ENCODE peak calls at places on chromosome 16, in eight cellular contexts. P is adrenal gland, K is AG04450, F is progenitor cell of endocrine pancreas, U is lower lobe of right lung, M is OCI-LY7, L is RWPE1, B is transverse colon. A is an unnamed sample.

GRCh38 chr16:68257251-68257905 is 6.9 kb upstream of the SLC7A6 start:
- DNase-seq in P (peak), K (no peak), F (no peak), U (no peak), M (peak), L (no peak), B (peak), A (no peak)

GRCh38 chr16:47958726-47959125 is 197.1 kb downstream of the ABCC12 start:
- DNase-seq in P (no peak), K (no peak), F (no peak), U (no peak), M (no peak), L (no peak), B (no peak), A (no peak)

GRCh38 chr16:11253995-11254912 is 1.8 kb downstream of the SOCS1 start:
- DNase-seq in P (no peak), K (no peak), F (no peak), U (no peak), M (peak), L (no peak), B (no peak), A (no peak)

GRCh38 chr16:49000594-49000993 is 281.0 kb downstream of the CBLN1 start:
- DNase-seq in P (no peak), K (no peak), F (no peak), U (no peak), M (peak), L (peak), B (no peak), A (peak)

GRCh38 chr16:83305092-83305491 is 502.7 kb upstream of the HSBP1 start:
- DNase-seq in P (no peak), K (peak), F (no peak), U (no peak), M (no peak), L (peak), B (no peak), A (peak)

GRCh38 chr16:79601092-79601977 is 798 bp upstream of the MAF start:
- DNase-seq in P (peak), K (no peak), F (peak), U (peak), M (no peak), L (peak), B (peak), A (peak)

GRCh38 chr16:5502467-5502869 is 404.9 kb upstream of the EEF2KMT start:
- DNase-seq in P (no peak), K (no peak), F (peak), U (no peak), M (peak), L (no peak), B (peak), A (no peak)

GRCh38 chr16:49503242-49504022 is 129.8 kb downstream of the C16orf78 start:
- DNase-seq in P (peak), K (no peak), F (no peak), U (no peak), M (no peak), L (no peak), B (peak), A (no peak)

GRCh38 chr16:88983157-88983556 is 6.2 kb upstream of the CBFA2T3 start:
- DNase-seq in P (no peak), K (no peak), F (no peak), U (no peak), M (no peak), L (no peak), B (no peak), A (no peak)

GRCh38 chr16:17469011-17469741 is 1.6 kb downstream of the XYLT1 start:
- DNase-seq in P (no peak), K (peak), F (no peak), U (no peak), M (peak), L (no peak), B (peak), A (no peak)

GRCh38 chr16:55331648-55332185 is 7.7 kb downstream of the IRX6 start:
- DNase-seq in P (no peak), K (no peak), F (no peak), U (no peak), M (no peak), L (no peak), B (no peak), A (no peak)

GRCh38 chr16:75924397-75924796 is 198.1 kb upstream of the CPHXL start:
- DNase-seq in P (no peak), K (no peak), F (no peak), U (no peak), M (no peak), L (no peak), B (no peak), A (no peak)

GRCh38 chr16:12159028-12159427 is 182.5 kb downstream of the SNX29 start:
- DNase-seq in P (no peak), K (no peak), F (no peak), U (no peak), M (no peak), L (no peak), B (no peak), A (no peak)

GRCh38 chr16:10103096-10103495 is 79.1 kb downstream of the GRIN2A start:
- DNase-seq in P (no peak), K (no peak), F (no peak), U (no peak), M (no peak), L (no peak), B (no peak), A (no peak)

GRCh38 chr16:62755938-62756337 is 719.7 kb upstream of the CDH8 start:
- DNase-seq in P (no peak), K (no peak), F (no peak), U (no peak), M (peak), L (no peak), B (no peak), A (no peak)

GRCh38 chr16:11619327-11619851 is 32.7 kb upstream of the LITAF start:
- DNase-seq in P (peak), K (no peak), F (no peak), U (no peak), M (peak), L (no peak), B (no peak), A (no peak)

GRCh38 chr16:66605177-66605999 is 884 bp downstream of the CMTM3 start:
- DNase-seq in P (peak), K (no peak), F (peak), U (peak), M (peak), L (peak), B (peak), A (no peak)

GRCh38 chr16:84267380-84267779 is 27.3 kb upstream of the WFDC1 start:
- DNase-seq in P (no peak), K (no peak), F (no peak), U (no peak), M (no peak), L (no peak), B (no peak), A (no peak)

GRCh38 chr16:47196457-47196856 is 52.7 kb upstream of the NETO2 start:
- DNase-seq in P (no peak), K (no peak), F (no peak), U (no peak), M (no peak), L (no peak), B (no peak), A (no peak)

GRCh38 chr16:48478418-48478817 is 93.2 kb upstream of the SIAH1 start:
- DNase-seq in P (no peak), K (no peak), F (no peak), U (no peak), M (no peak), L (no peak), B (no peak), A (no peak)

GRCh38 chr16:25134306-25134705 is 22.8 kb downstream of the LCMT1 start:
- DNase-seq in P (no peak), K (no peak), F (no peak), U (no peak), M (no peak), L (no peak), B (no peak), A (no peak)

GRCh38 chr16:25138130-25138529 is 26.6 kb downstream of the LCMT1 start:
- DNase-seq in P (no peak), K (no peak), F (no peak), U (no peak), M (no peak), L (no peak), B (no peak), A (no peak)

GRCh38 chr16:25140459-25140858 is 28.9 kb downstream of the LCMT1 start:
- DNase-seq in P (no peak), K (no peak), F (no peak), U (no peak), M (no peak), L (no peak), B (no peak), A (no peak)

DNA sequence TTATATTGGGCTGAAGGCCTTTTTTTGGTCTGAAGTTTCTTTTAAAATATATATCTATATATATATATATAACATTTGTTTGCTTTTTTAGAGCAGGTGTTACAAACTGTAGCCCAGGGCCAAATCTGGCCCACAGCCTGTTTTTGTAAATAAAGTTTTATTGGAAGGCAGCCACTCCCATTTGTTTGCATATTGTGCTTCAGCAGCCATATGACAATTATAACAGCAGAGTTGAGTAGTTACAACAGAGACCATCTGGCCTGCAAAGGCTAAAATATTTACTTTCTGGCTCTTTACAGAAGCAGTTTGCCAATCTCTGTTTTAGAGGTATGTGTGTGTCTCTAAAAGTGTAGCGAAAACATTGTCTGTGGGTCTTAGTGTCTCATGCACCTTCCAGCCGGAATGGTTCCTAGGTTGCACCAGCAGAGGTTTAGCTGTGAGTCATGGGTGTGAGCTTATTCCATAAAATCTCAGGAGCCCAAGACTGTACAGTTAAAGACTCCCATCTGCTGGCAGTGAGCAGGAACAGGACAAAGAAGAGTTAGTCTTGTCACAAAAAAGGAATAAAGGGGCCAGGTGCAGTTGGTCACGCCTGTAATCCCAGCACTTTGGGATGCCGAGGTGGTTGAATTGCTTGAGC is 23.8 kb downstream of the LCMT1 start:
- DNase-seq in P (no peak), K (peak), F (no peak), U (no peak), M (no peak), L (peak), B (peak), A (peak)
- TF ChIP-seq CTCF in P (no peak), K (peak), F (no peak), U (no peak), M (peak), L (no peak), B (peak), A (peak)

DNA sequence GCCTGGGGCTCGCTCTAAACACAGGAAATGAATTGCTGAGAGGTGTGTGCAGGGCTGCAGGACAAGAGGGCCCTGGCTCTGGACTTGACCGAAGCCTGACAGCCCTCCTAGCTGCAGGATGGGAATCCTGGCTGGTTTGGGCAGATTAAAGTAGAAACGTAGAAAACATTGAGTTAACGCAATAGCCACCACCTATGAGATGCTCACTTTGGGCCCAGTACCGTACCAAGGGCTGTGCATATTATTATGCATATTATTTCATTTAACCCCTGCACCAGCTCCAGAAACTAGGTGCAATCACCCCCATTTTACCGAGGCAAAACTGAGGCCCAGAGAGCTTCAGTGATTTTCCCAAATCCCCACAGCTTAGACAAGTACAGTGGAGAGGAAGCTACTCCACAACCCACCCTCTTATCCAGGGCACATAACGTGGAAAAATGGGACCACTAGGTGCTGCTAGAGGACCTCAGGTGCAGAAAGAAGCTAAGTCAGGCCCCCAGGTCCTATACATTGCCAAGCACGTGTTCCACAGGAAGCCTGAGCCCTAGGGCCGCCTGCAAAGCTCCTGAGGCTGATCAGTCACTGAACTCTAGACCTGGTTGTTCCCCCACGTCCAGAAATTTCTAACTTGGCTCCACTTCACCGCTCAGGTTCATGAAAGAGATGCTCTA is 79.2 kb downstream of the MYH11 start:
- DNase-seq in P (no peak), K (peak), F (peak), U (no peak), M (peak), L (peak), B (no peak), A (peak)
- TF ChIP-seq CTCF in P (no peak), K (peak), F (peak), U (peak), M (peak), L (no peak), B (no peak), A (peak)

GRCh38 chr16:4467916-4468315 is 6.5 kb downstream of the NMRAL1 start:
- DNase-seq in P (no peak), K (no peak), F (no peak), U (no peak), M (no peak), L (no peak), B (no peak), A (no peak)
- TF ChIP-seq CTCF in P (no peak), K (no peak), F (no peak), U (no peak), M (no peak), L (no peak), B (no peak), A (no peak)

GRCh38 chr16:57644383-57645014 is 16.1 kb downstream of the ADGRG1 start:
- DNase-seq in P (no peak), K (no peak), F (no peak), U (no peak), M (no peak), L (no peak), B (no peak), A (no peak)

GRCh38 chr16:57648125-57648524 is 19.7 kb downstream of the ADGRG1 start:
- DNase-seq in P (no peak), K (no peak), F (no peak), U (no peak), M (no peak), L (no peak), B (no peak), A (no peak)

GRCh38 chr16:57647136-57647875 is 18.9 kb downstream of the ADGRG1 start:
- DNase-seq in P (no peak), K (no peak), F (no peak), U (no peak), M (no peak), L (no peak), B (no peak), A (no peak)

GRCh38 chr16:57645691-57646387 is 17.4 kb downstream of the ADGRG1 start:
- DNase-seq in P (no peak), K (no peak), F (no peak), U (no peak), M (no peak), L (no peak), B (no peak), A (no peak)

GRCh38 chr16:57646388-57647039 is 18.1 kb downstream of the ADGRG1 start:
- DNase-seq in P (no peak), K (no peak), F (no peak), U (no peak), M (no peak), L (no peak), B (no peak), A (no peak)
- TF ChIP-seq CTCF in P (no peak), K (no peak), F (no peak), U (no peak), M (no peak), L (no peak), B (no peak), A (no peak)

GRCh38 chr16:2586241-2586640 is 48.4 kb downstream of the PDPK1 start:
- DNase-seq in P (no peak), K (no peak), F (no peak), U (peak), M (no peak), L (no peak), B (no peak), A (no peak)
- TF ChIP-seq CTCF in P (no peak), K (no peak), F (no peak), U (no peak), M (peak), L (no peak), B (no peak), A (no peak)

GRCh38 chr16:8952281-8952751 is 11.4 kb downstream of the USP7 start:
- DNase-seq in P (no peak), K (no peak), F (no peak), U (no peak), M (no peak), L (no peak), B (no peak), A (no peak)
- TF ChIP-seq CTCF in P (no peak), K (no peak), F (no peak), U (no peak), M (no peak), L (no peak), B (no peak), A (no peak)

DNA sequence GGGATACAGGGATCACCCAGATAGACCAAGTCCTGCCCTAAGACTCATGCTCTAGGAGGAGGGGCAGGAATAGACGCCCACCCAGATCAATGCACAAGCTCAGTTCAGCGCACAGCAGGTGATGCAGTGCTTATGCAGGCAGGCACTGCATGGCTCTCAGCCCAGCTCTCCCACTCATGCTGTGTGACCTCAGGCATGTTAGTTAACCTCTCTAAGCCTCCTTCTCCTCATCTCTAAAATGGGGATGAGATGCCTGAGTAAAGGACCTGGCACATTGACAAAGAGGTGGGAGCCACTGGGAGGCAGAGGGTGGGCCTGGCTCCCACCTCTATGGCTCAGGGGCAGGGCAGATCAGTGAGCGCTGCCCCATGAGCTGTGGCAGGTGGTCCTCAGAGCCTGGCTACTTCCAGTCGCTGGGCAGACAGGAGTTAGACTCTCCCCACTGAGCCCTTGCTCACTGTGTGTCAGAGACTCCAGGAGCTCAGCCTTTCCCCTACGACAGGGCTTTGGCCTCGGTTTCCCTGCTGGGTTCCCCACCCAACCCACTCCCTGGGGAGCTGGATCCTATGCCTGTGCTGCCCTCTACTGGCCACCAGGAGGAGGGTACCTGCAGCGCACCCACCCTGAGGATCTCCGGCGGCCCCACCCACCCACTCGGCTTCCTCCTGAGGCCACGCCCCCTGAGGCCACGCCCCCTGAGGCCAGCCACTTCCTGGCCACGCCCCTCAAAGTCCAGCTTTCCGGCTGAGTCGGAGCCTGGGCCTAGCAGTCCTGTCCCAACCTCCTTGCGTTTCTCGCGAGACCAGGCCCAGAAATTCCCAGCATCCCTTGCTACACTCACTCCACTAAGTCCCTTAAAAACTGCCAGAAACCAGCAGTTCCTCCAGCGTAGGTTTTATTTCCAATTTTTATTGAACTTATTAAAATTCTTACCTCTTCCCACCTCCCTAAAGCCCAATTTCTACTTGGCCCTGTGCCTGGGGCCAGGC is 196.1 kb downstream of the GSG1L start:
- DNase-seq in P (peak), K (peak), F (peak), U (peak), M (peak), L (peak), B (peak), A (peak)
- TF ChIP-seq CTCF in P (peak), K (peak), F (peak), U (peak), M (peak), L (no peak), B (peak), A (peak)

A was measured in MCF 10A.